ENCODE peak calls at places on chromosomes 16 and 17, in six cellular contexts. X is A549, D is cardiac fibroblast, A is sigmoid colon, P is breast epithelium, I is thoracic aorta. Y is an unnamed sample.
A peak's percentile ranks its signal among the peaks of the same experiment; 100 is the strongest.

GRCh38 chr16:77468831-77469230 is 34.0 kb upstream of the ADAMTS18 start:
- DNase-seq in X (no peak), D (no peak), A (no peak), P (no peak), I (no peak), Y (no peak)

GRCh38 chr17:14297161-14297851 is 3.6 kb upstream of the HS3ST3B1 start:
- DNase-seq in X (peak; percentile 59), D (peak; percentile 51), A (no peak), P (no peak), I (no peak), Y (peak; percentile 51)

GRCh38 chr17:83104577-83105505 is 25.4 kb downstream of the METRNL start:
- DNase-seq in X (no peak), D (no peak), A (no peak), P (no peak), I (no peak), Y (no peak)

GRCh38 chr17:29757788-29758187 is 135.1 kb upstream of the CORO6 start:
- DNase-seq in X (no peak), D (no peak), A (no peak), P (no peak), I (no peak), Y (no peak)

GRCh38 chr16:835373-835772 is 34.8 kb upstream of the GNG13 start:
- DNase-seq in X (no peak), D (no peak), A (no peak), P (no peak), I (no peak), Y (no peak)

GRCh38 chr16:65102326-65102725 is 19.5 kb downstream of the CDH11 start:
- DNase-seq in X (no peak), D (no peak), A (no peak), P (no peak), I (no peak), Y (no peak)

GRCh38 chr16:66508261-66508913 is 41.5 kb downstream of the TK2 start:
- DNase-seq in X (peak; percentile 75), D (peak; percentile 58), A (peak; percentile 30), P (peak; percentile 53), I (no peak), Y (no peak)

GRCh38 chr17:77602062-77602746 is 356.3 kb upstream of the TNRC6C start:
- DNase-seq in X (no peak), D (peak; percentile 69), A (peak; percentile 92), P (no peak), I (peak; percentile 85), Y (peak; percentile 34)

GRCh38 chr17:67833134-67833533 is 7.8 kb downstream of the BPTF start:
- DNase-seq in X (no peak), D (no peak), A (no peak), P (no peak), I (no peak), Y (no peak)

GRCh38 chr17:19290047-19290705 is 53.0 kb downstream of the EPN2 start:
- DNase-seq in X (no peak), D (no peak), A (no peak), P (no peak), I (no peak), Y (no peak)

GRCh38 chr16:74862743-74863244 is 88.2 kb upstream of the FA2H start:
- DNase-seq in X (peak; percentile 69), D (peak; percentile 64), A (no peak), P (no peak), I (no peak), Y (peak; percentile 50)

GRCh38 chr17:48162946-48163506 is 55.5 kb downstream of the SNX11 start:
- DNase-seq in X (peak; percentile 43), D (peak; percentile 11), A (no peak), P (no peak), I (no peak), Y (peak; percentile 47)

GRCh38 chr16:48041861-48042435 is 113.8 kb downstream of the ABCC12 start:
- DNase-seq in X (no peak), D (no peak), A (no peak), P (no peak), I (no peak), Y (no peak)

GRCh38 chr17:82328141-82328993 is 5.2 kb downstream of the SECTM1 start:
- DNase-seq in X (no peak), D (no peak), A (no peak), P (no peak), I (no peak), Y (no peak)

GRCh38 chr17:20988896-20989295 is 53.9 kb downstream of the USP22 start:
- DNase-seq in X (no peak), D (no peak), A (no peak), P (no peak), I (no peak), Y (no peak)

GRCh38 chr16:1131378-1131994 is 21.4 kb upstream of the CACNA1H start:
- DNase-seq in X (no peak), D (no peak), A (no peak), P (no peak), I (no peak), Y (no peak)

GRCh38 chr17:74923538-74924249 is 379 bp upstream of the OTOP2 start:
- DNase-seq in X (peak; percentile 92), D (peak; percentile 48), A (no peak), P (peak; percentile 66), I (peak; percentile 19), Y (peak; percentile 8)

GRCh38 chr16:4947722-4948503 is 10.2 kb upstream of the SEC14L5 start:
- DNase-seq in X (no peak), D (peak; percentile 10), A (no peak), P (no peak), I (no peak), Y (no peak)

GRCh38 chr17:69907081-69907847 is 167.8 kb upstream of the KCNJ16 start:
- DNase-seq in X (no peak), D (peak; percentile 42), A (no peak), P (no peak), I (no peak), Y (no peak)

GRCh38 chr17:76405967-76406647 is 21.7 kb downstream of the SPHK1 start:
- DNase-seq in X (no peak), D (peak; percentile 71), A (no peak), P (no peak), I (no peak), Y (no peak)

GRCh38 chr17:80374039-80374731 is 40.8 kb upstream of the ENDOV start:
- DNase-seq in X (no peak), D (no peak), A (peak; percentile 30), P (peak; percentile 39), I (no peak), Y (no peak)

GRCh38 chr17:80374732-80375118 is 40.2 kb upstream of the ENDOV start:
- DNase-seq in X (no peak), D (no peak), A (no peak), P (no peak), I (no peak), Y (no peak)

GRCh38 chr17:80371196-80371595 is 43.8 kb upstream of the ENDOV start:
- DNase-seq in X (no peak), D (no peak), A (peak; percentile 26), P (no peak), I (no peak), Y (no peak)

GRCh38 chr17:80372456-80372855 is 42.5 kb upstream of the ENDOV start:
- DNase-seq in X (no peak), D (no peak), A (no peak), P (peak; percentile 15), I (no peak), Y (no peak)

GRCh38 chr17:80372922-80373570 is 41.9 kb upstream of the ENDOV start:
- DNase-seq in X (no peak), D (no peak), A (peak; percentile 54), P (peak; percentile 40), I (no peak), Y (no peak)
- TF ChIP-seq CTCF in X (no peak), D (no peak), A (no peak), P (no peak), I (no peak), Y (no peak)

GRCh38 chr16:57938936-57939871 is 31.7 kb downstream of the CNGB1 start:
- DNase-seq in X (peak; percentile 35), D (peak; percentile 61), A (no peak), P (peak; percentile 70), I (no peak), Y (peak; percentile 57)
- H3K4me3 ChIP-seq in X (no peak overlapping the region), D (no peak overlapping the region), A (no peak overlapping the region), P (no peak overlapping the region), I (no peak overlapping the region), Y (no peak overlapping the region)

DNA sequence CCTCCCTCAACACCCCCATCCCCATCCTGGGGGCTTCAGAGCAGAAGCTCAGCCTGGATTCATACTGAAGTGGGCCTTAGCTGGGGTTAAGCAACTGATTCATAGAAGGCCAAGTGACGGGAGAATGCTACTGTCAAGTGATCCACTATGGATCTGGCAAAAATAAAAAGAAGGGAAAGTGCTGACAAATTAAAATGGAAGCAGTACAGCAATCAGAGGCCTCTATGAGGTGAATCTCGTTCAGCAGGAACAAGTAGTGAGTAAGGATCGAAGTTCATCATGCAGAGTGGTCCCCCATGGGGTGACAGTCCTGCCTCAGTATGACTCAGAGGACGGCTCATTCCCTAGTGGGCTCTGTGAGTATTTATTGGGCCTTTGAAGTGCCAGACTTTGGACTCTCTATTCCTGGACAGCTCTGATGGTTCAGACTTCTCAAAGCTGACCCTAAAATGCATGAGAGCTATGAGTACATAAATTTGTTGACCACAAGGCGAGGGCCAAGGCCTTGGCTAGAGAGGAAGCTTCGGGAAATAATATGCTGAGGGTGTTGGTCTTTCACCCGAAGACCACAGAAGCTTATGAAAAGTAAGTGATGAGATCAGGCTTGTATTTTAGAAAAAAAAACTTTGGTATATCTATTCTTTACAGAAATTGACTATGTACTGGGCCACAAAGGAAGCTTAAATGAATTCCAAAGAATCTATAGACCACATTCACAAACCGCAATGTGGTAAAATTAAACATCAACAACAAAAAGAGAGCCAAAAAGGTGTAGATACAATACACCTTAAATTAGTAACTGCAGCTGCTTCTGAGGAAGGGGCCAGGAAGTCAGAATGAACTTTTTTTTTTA is 5.3 kb upstream of the NSMCE1 start:
- DNase-seq in X (peak; percentile 71), D (peak; percentile 58), A (no peak), P (no peak), I (no peak), Y (peak; percentile 92)
- TF ChIP-seq CTCF in X (no peak), D (no peak), A (no peak), P (no peak), I (no peak), Y (no peak)

GRCh38 chr16:90007015-90007414 is 12.2 kb downstream of the DBNDD1 start:
- DNase-seq in X (no peak), D (no peak), A (no peak), P (no peak), I (no peak), Y (no peak)
- H3K4me3 ChIP-seq in X (no peak overlapping the region), D (no peak overlapping the region), A (no peak overlapping the region), P (no peak overlapping the region), I (no peak overlapping the region), Y (no peak overlapping the region)

Y was measured in astrocyte of the spinal cord.